ENCODE peak calls at places on chromosomes 4 and X, in eight cellular contexts. U is A549; D is activated naive CD8-positive, alpha-beta T cell treated with anti-CD3 and anti-CD28 coated beads, Interleukin-2, amount 50 U/mL, for 24 hours; L is kidney; C is GM10248; P is stimulated activated CD4-positive, alpha-beta T cell treated with anti-CD3 and anti-CD28 coated beads, Interleukin-1b, Interleukin-23, amount 100 ng/mL, for 24 hours; Z is kidney tubule cell; F is fibroblast of pulmonary artery. H is an unnamed sample.
A peak's percentile ranks its signal among the peaks of the same experiment; 100 is the strongest.

GRCh38 chrX:65601530-65602281 is 65.7 kb upstream of the MSN start:
- DNase-seq in U (peak; percentile 28), D (peak; percentile 52), L (peak; percentile 96), C (no peak), P (no peak), Z (peak; percentile 72), F (peak; percentile 96), H (peak; percentile 54)

GRCh38 chr4:139815646-139816601 is 150.3 kb downstream of the MGST2 start:
- DNase-seq in U (peak; percentile 4), D (no peak), L (peak; percentile 78), C (no peak), P (no peak), Z (peak; percentile 67), F (peak; percentile 83), H (no peak)

GRCh38 chr4:168101026-168101425 is 8.7 kb downstream of the ANXA10 start:
- DNase-seq in U (no peak), D (no peak), L (no peak), C (no peak), P (no peak), Z (no peak), F (peak; percentile 64), H (no peak)

GRCh38 chr4:165725352-165725751 is 147.7 kb upstream of the TLL1 start:
- DNase-seq in U (no peak), D (no peak), L (no peak), C (no peak), P (no peak), Z (no peak), F (no peak), H (no peak)

GRCh38 chr4:163404570-163404969 is 60.9 kb downstream of the NPY5R start:
- DNase-seq in U (no peak), D (no peak), L (no peak), C (no peak), P (no peak), Z (peak; percentile 4), F (peak; percentile 64), H (no peak)

GRCh38 chr4:142405021-142405991 is 440.8 kb downstream of the INPP4B start:
- DNase-seq in U (peak; percentile 73), D (peak; percentile 52), L (peak; percentile 51), C (no peak), P (peak; percentile 43), Z (peak; percentile 74), F (peak; percentile 79), H (peak; percentile 72)

GRCh38 chr4:185719493-185719843 is 92.5 kb downstream of the SORBS2 start:
- DNase-seq in U (no peak), D (no peak), L (no peak), C (no peak), P (no peak), Z (peak; percentile 52), F (no peak), H (no peak)

GRCh38 chr4:23876418-23877089 is 13.3 kb downstream of the PPARGC1A start:
- DNase-seq in U (no peak), D (no peak), L (no peak), C (no peak), P (no peak), Z (peak; percentile 62), F (no peak), H (no peak)

GRCh38 chrX:133966199-133966598 is 19.2 kb downstream of the GPC3 start:
- DNase-seq in U (no peak), D (no peak), L (no peak), C (no peak), P (no peak), Z (no peak), F (no peak), H (no peak)

GRCh38 chr4:25813705-25814104 is 49.1 kb downstream of the SEL1L3 start:
- DNase-seq in U (peak; percentile 55), D (no peak), L (no peak), C (no peak), P (no peak), Z (peak; percentile 85), F (peak; percentile 79), H (no peak)

GRCh38 chr4:55554453-55555030 is 7.8 kb upstream of the CLOCK start:
- DNase-seq in U (peak; percentile 37), D (no peak), L (no peak), C (peak; percentile 26), P (no peak), Z (peak; percentile 47), F (peak; percentile 79), H (no peak)

GRCh38 chrX:47361538-47362511 is 8.6 kb upstream of the ZNF157 start:
- DNase-seq in U (peak; percentile 92), D (peak; percentile 15), L (peak; percentile 89), C (peak; percentile 85), P (no peak), Z (peak; percentile 94), F (peak; percentile 96), H (peak; percentile 45)

GRCh38 chr4:185865901-185866328 is 53.9 kb upstream of the SORBS2 start:
- DNase-seq in U (no peak), D (no peak), L (no peak), C (no peak), P (no peak), Z (peak; percentile 58), F (peak; percentile 80), H (no peak)

GRCh38 chrX:20056704-20057103 is 60.0 kb downstream of the MAP7D2 start:
- DNase-seq in U (no peak), D (no peak), L (no peak), C (no peak), P (no peak), Z (peak; percentile 78), F (no peak), H (no peak)

GRCh38 chrX:352582-353314 is 34.0 kb downstream of the PPP2R3B start:
- DNase-seq in U (no peak), D (no peak), L (peak; percentile 56), C (no peak), P (no peak), Z (no peak), F (no peak), H (no peak)

GRCh38 chrX:140661657-140662056 is 47.9 kb upstream of the LINC00632 start:
- DNase-seq in U (no peak), D (no peak), L (no peak), C (no peak), P (no peak), Z (peak; percentile 2), F (no peak), H (no peak)

GRCh38 chr4:169741569-169741968 is 16.2 kb downstream of the HPF1 start:
- DNase-seq in U (no peak), D (no peak), L (no peak), C (no peak), P (no peak), Z (no peak), F (no peak), H (no peak)

GRCh38 chr4:112140536-112140935 is 4.7 kb upstream of the FAM241A start:
- DNase-seq in U (no peak), D (no peak), L (no peak), C (no peak), P (no peak), Z (no peak), F (peak; percentile 28), H (no peak)

GRCh38 chrX:111511477-111511876 is at the start of gene SERTM2:
- DNase-seq in U (no peak), D (no peak), L (no peak), C (peak; percentile 5), P (no peak), Z (peak; percentile 45), F (peak; percentile 28), H (no peak)

GRCh38 chr4:171342646-171343045 is 470.6 kb upstream of the GALNTL6 start:
- DNase-seq in U (no peak), D (no peak), L (no peak), C (no peak), P (no peak), Z (no peak), F (no peak), H (no peak)

GRCh38 chr4:105361021-105361420 is 112.8 kb downstream of the PPA2 start:
- DNase-seq in U (no peak), D (no peak), L (no peak), C (no peak), P (no peak), Z (no peak), F (no peak), H (no peak)